ENCODE peak calls at places on chromosome 10, in six cellular contexts. L is GM12865, H is MCF 10A, B is fibroblast of mammary gland, D is lower leg skin, M is fibroblast of pulmonary artery. R is an unnamed sample.
A peak's percentile ranks its signal among the peaks of the same experiment; 100 is the strongest.

GRCh38 chr10:132438091-132439024 is 41.4 kb downstream of the PWWP2B start:
- DNase-seq in L (no peak), H (no peak), B (no peak), D (no peak), M (no peak), R (no peak)

GRCh38 chr10:26881600-26882331 is 21.0 kb upstream of the ABI1 start:
- DNase-seq in L (peak; percentile 78), H (peak; percentile 77), B (peak; percentile 78), D (no peak), M (peak; percentile 84), R (peak; percentile 63)

GRCh38 chr10:29611796-29612381 is 22.9 kb downstream of the SVIL start:
- DNase-seq in L (no peak), H (no peak), B (no peak), D (no peak), M (no peak), R (no peak)

GRCh38 chr10:124748206-124748605 is 4.0 kb upstream of the FAM53B start:
- DNase-seq in L (no peak), H (no peak), B (no peak), D (no peak), M (no peak), R (no peak)

GRCh38 chr10:75000748-75001321 is 110.6 kb upstream of the SAMD8 start:
- DNase-seq in L (peak; percentile 69), H (no peak), B (no peak), D (no peak), M (no peak), R (no peak)

GRCh38 chr10:33155720-33156638 is 178.5 kb downstream of the NRP1 start:
- DNase-seq in L (peak; percentile 42), H (peak; percentile 80), B (peak; percentile 88), D (no peak), M (peak; percentile 72), R (peak; percentile 55)

GRCh38 chr10:63627376-63627775 is 106.2 kb downstream of the REEP3 start:
- DNase-seq in L (no peak), H (peak; percentile 3), B (no peak), D (no peak), M (peak; percentile 34), R (no peak)

GRCh38 chr10:22823109-22823508 is 104.7 kb upstream of the ARMC3 start:
- DNase-seq in L (peak; percentile 28), H (peak; percentile 70), B (peak; percentile 93), D (no peak), M (peak; percentile 71), R (peak; percentile 77)

GRCh38 chr10:28878236-28878970 is 201.1 kb downstream of the BAMBI start:
- DNase-seq in L (no peak), H (no peak), B (no peak), D (no peak), M (no peak), R (no peak)

GRCh38 chr10:6748981-6749630 is 169.0 kb upstream of the PRKCQ start:
- DNase-seq in L (no peak), H (peak; percentile 61), B (peak; percentile 86), D (no peak), M (peak; percentile 32), R (peak; percentile 86)

GRCh38 chr10:48759113-48759901 is 74.6 kb downstream of the WDFY4 start:
- DNase-seq in L (peak; percentile 65), H (no peak), B (no peak), D (no peak), M (no peak), R (no peak)

GRCh38 chr10:31912898-31913847 is 15.5 kb downstream of the ARHGAP12 start:
- DNase-seq in L (no peak), H (peak; percentile 24), B (peak; percentile 49), D (no peak), M (no peak), R (no peak)

GRCh38 chr10:63071145-63071544 is 62.0 kb upstream of the NRBF2 start:
- DNase-seq in L (no peak), H (peak; percentile 59), B (no peak), D (no peak), M (no peak), R (no peak)

GRCh38 chr10:30374353-30374752 is 25.3 kb upstream of the MTPAP start:
- DNase-seq in L (no peak), H (peak; percentile 61), B (no peak), D (no peak), M (no peak), R (no peak)

GRCh38 chr10:3853016-3853415 is 68.0 kb upstream of the KLF6 start:
- DNase-seq in L (no peak), H (no peak), B (no peak), D (no peak), M (no peak), R (no peak)

GRCh38 chr10:52772623-52773022 is at the start of gene MBL2:
- DNase-seq in L (no peak), H (no peak), B (no peak), D (no peak), M (no peak), R (no peak)

GRCh38 chr10:5434017-5434753 is 21.8 kb downstream of the NET1 start:
- DNase-seq in L (peak; percentile 36), H (peak; percentile 64), B (peak; percentile 70), D (no peak), M (peak; percentile 86), R (no peak)

GRCh38 chr10:123170961-123171360 is 16.8 kb downstream of the BUB3 start:
- DNase-seq in L (no peak), H (no peak), B (no peak), D (no peak), M (no peak), R (no peak)

GRCh38 chr10:103793429-103793828 is 61.9 kb downstream of the SH3PXD2A start:
- DNase-seq in L (no peak), H (no peak), B (no peak), D (no peak), M (no peak), R (no peak)

GRCh38 chr10:23994459-23995046 is 214.4 kb upstream of the KIAA1217 start:
- DNase-seq in L (peak; percentile 64), H (peak; percentile 75), B (peak; percentile 57), D (peak; percentile 55), M (peak; percentile 68), R (peak; percentile 60)

GRCh38 chr10:114239117-114239993 is at the start of gene VWA2:
- DNase-seq in L (peak; percentile 42), H (no peak), B (no peak), D (no peak), M (no peak), R (peak; percentile 43)

GRCh38 chr10:74641659-74642058 is 184.7 kb upstream of the KAT6B start:
- DNase-seq in L (no peak), H (no peak), B (no peak), D (no peak), M (no peak), R (no peak)

GRCh38 chr10:70634011-70634410 is 31.5 kb upstream of the PRF1 start:
- DNase-seq in L (no peak), H (peak; percentile 63), B (peak; percentile 17), D (peak; percentile 13), M (no peak), R (peak; percentile 81)

DNA sequence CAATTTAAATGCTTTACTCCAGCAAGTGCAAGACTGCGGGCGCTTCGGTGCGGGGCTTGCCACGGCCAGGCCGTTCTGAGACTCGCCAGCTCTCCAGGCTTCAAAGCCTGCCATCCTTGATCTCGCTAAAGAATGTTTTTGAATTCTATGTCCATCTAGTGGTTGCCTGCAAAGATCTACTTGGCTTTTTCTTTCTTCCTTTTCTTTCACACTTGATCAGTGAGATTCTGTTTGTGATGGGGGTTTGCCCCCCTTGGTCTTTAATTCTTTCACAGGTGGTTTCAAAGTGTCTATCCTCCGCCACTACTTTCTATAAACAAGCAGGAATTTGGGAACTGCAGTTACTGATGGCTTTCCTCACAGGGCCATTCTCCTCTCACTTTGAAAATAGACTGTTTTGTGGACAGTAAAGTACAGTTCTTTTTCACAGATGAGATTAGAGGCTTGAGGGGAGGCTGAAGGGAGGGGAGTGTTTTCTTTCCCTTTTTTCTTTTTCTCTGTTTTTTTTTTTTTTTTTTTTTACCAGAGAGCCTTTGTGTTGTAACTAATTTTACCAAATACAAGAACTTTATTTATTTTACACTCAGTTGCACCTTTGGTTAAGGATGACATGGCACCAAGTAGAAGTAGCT is 15.2 kb upstream of the FBXW4 start:
- DNase-seq in L (no peak), H (no peak), B (no peak), D (no peak), M (no peak), R (no peak)
- TF ChIP-seq CTCF in L (no peak), H (no peak), B (no peak), D (no peak), M (peak; percentile 11), R (no peak)

GRCh38 chr10:77458986-77459590 is 178.5 kb downstream of the KCNMA1 start:
- DNase-seq in L (no peak), H (no peak), B (no peak), D (no peak), M (peak; percentile 3), R (no peak)
- TF ChIP-seq CTCF in L (no peak), H (no peak), B (no peak), D (no peak), M (no peak), R (no peak)

GRCh38 chr10:96646774-96647173 is 60.0 kb upstream of the TM9SF3 start:
- DNase-seq in L (peak; percentile 37), H (no peak), B (no peak), D (no peak), M (no peak), R (no peak)

GRCh38 chr10:96646251-96646740 is 59.5 kb upstream of the TM9SF3 start:
- DNase-seq in L (no peak), H (no peak), B (no peak), D (no peak), M (no peak), R (no peak)

GRCh38 chr10:96648297-96648696 is 61.5 kb upstream of the TM9SF3 start:
- DNase-seq in L (no peak), H (no peak), B (no peak), D (no peak), M (no peak), R (no peak)

GRCh38 chr10:96645191-96645721 is 58.4 kb upstream of the TM9SF3 start:
- DNase-seq in L (peak; percentile 64), H (no peak), B (no peak), D (peak; percentile 33), M (no peak), R (no peak)

GRCh38 chr10:96647466-96647865 is 60.7 kb upstream of the TM9SF3 start:
- DNase-seq in L (no peak), H (no peak), B (no peak), D (no peak), M (no peak), R (no peak)
- TF ChIP-seq CTCF in L (no peak), H (no peak), B (no peak), D (no peak), M (no peak), R (no peak)

GRCh38 chr10:58436071-58436470 is 50.9 kb downstream of the TFAM start:
- DNase-seq in L (no peak), H (peak; percentile 98), B (peak; percentile 24), D (no peak), M (peak; percentile 52), R (peak; percentile 46)
- TF ChIP-seq CTCF in L (no peak), H (no peak), B (no peak), D (no peak), M (no peak), R (no peak)